ENCODE peak calls at places on chromosome 19, in nine cellular contexts. One of them, this sample, is unnamed.

GRCh38 chr19:49327878-49328544 is 3.0 kb upstream of the SLC6A16 start:
- DNase-seq in left ventricle myocardium inferior: no peak
- DNase-seq in RWPE2: no peak
- DNase-seq in epithelial cell of esophagus: peak
- DNase-seq in AG04450: no peak
- DNase-seq in fibroblast of mammary gland: peak
- DNase-seq in lower lobe of right lung: no peak
- DNase-seq in AG04449: no peak
- DNase-seq in astrocyte of the spinal cord: no peak
- DNase-seq in this sample: peak

GRCh38 chr19:18589380-18590272 is 1.0 kb downstream of the REX1BD start:
- DNase-seq in left ventricle myocardium inferior: peak
- DNase-seq in epithelial cell of esophagus: peak
- DNase-seq in AG04450: no peak
- DNase-seq in astrocyte of the spinal cord: peak
- DNase-seq in RWPE2: peak
- DNase-seq in AG04449: no peak
- DNase-seq in fibroblast of mammary gland: peak
- DNase-seq in lower lobe of right lung: peak
- DNase-seq in this sample: peak

GRCh38 chr19:47446534-47447469 is 24.9 kb downstream of the SLC8A2 start:
- DNase-seq in left ventricle myocardium inferior: no peak
- DNase-seq in AG04449: no peak
- DNase-seq in lower lobe of right lung: peak
- DNase-seq in AG04450: no peak
- DNase-seq in astrocyte of the spinal cord: no peak
- DNase-seq in RWPE2: peak
- DNase-seq in fibroblast of mammary gland: no peak
- DNase-seq in epithelial cell of esophagus: peak
- DNase-seq in this sample: no peak

GRCh38 chr19:1725100-1726064 is 27.9 kb upstream of the ONECUT3 start:
- DNase-seq in RWPE2: no peak
- DNase-seq in fibroblast of mammary gland: peak
- DNase-seq in astrocyte of the spinal cord: peak
- DNase-seq in lower lobe of right lung: no peak
- DNase-seq in epithelial cell of esophagus: peak
- DNase-seq in AG04449: no peak
- DNase-seq in AG04450: no peak
- DNase-seq in left ventricle myocardium inferior: peak
- DNase-seq in this sample: peak

GRCh38 chr19:2084993-2085720 is 11.0 kb downstream of the MOB3A start:
- DNase-seq in lower lobe of right lung: peak
- DNase-seq in astrocyte of the spinal cord: no peak
- DNase-seq in AG04450: no peak
- DNase-seq in RWPE2: no peak
- DNase-seq in left ventricle myocardium inferior: peak
- DNase-seq in epithelial cell of esophagus: peak
- DNase-seq in fibroblast of mammary gland: peak
- DNase-seq in AG04449: no peak
- DNase-seq in this sample: no peak

GRCh38 chr19:11194657-11195056 is 2.7 kb downstream of the KANK2 start:
- DNase-seq in RWPE2: no peak
- DNase-seq in fibroblast of mammary gland: no peak
- DNase-seq in astrocyte of the spinal cord: no peak
- DNase-seq in epithelial cell of esophagus: no peak
- DNase-seq in left ventricle myocardium inferior: no peak
- DNase-seq in lower lobe of right lung: no peak
- DNase-seq in AG04450: no peak
- DNase-seq in AG04449: no peak
- DNase-seq in this sample: no peak

GRCh38 chr19:797528-798414 is 519 bp downstream of the PTBP1 start:
- DNase-seq in lower lobe of right lung: peak
- DNase-seq in left ventricle myocardium inferior: peak
- DNase-seq in epithelial cell of esophagus: peak
- DNase-seq in astrocyte of the spinal cord: peak
- DNase-seq in AG04450: peak
- DNase-seq in fibroblast of mammary gland: peak
- DNase-seq in RWPE2: no peak
- DNase-seq in AG04449: peak
- DNase-seq in this sample: peak

GRCh38 chr19:38134538-38135149 is 89.4 kb downstream of the DPF1 start:
- DNase-seq in RWPE2: no peak
- DNase-seq in epithelial cell of esophagus: peak
- DNase-seq in AG04449: no peak
- DNase-seq in lower lobe of right lung: no peak
- DNase-seq in astrocyte of the spinal cord: peak
- DNase-seq in left ventricle myocardium inferior: no peak
- DNase-seq in fibroblast of mammary gland: peak
- DNase-seq in AG04450: no peak
- DNase-seq in this sample: peak

GRCh38 chr19:811511-812048 is 10.2 kb downstream of the PLPPR3 start:
- DNase-seq in lower lobe of right lung: no peak
- DNase-seq in fibroblast of mammary gland: no peak
- DNase-seq in left ventricle myocardium inferior: no peak
- DNase-seq in AG04449: no peak
- DNase-seq in astrocyte of the spinal cord: no peak
- DNase-seq in AG04450: no peak
- DNase-seq in epithelial cell of esophagus: no peak
- DNase-seq in RWPE2: no peak
- DNase-seq in this sample: no peak

GRCh38 chr19:1266818-1267440 is 2.2 kb upstream of the CIRBP start:
- DNase-seq in AG04450: no peak
- DNase-seq in left ventricle myocardium inferior: peak
- DNase-seq in fibroblast of mammary gland: no peak
- DNase-seq in astrocyte of the spinal cord: peak
- DNase-seq in RWPE2: no peak
- DNase-seq in epithelial cell of esophagus: peak
- DNase-seq in AG04449: no peak
- DNase-seq in lower lobe of right lung: peak
- DNase-seq in this sample: peak

GRCh38 chr19:36169084-36169760 is 17.0 kb upstream of the COX7A1 start:
- DNase-seq in epithelial cell of esophagus: no peak
- DNase-seq in astrocyte of the spinal cord: no peak
- DNase-seq in left ventricle myocardium inferior: no peak
- DNase-seq in AG04450: no peak
- DNase-seq in AG04449: no peak
- DNase-seq in RWPE2: no peak
- DNase-seq in lower lobe of right lung: no peak
- DNase-seq in fibroblast of mammary gland: no peak
- DNase-seq in this sample: no peak

GRCh38 chr19:35164418-35164817 is 9.9 kb downstream of the FXYD5 start:
- DNase-seq in left ventricle myocardium inferior: no peak
- DNase-seq in RWPE2: no peak
- DNase-seq in AG04450: no peak
- DNase-seq in AG04449: no peak
- DNase-seq in epithelial cell of esophagus: peak
- DNase-seq in astrocyte of the spinal cord: no peak
- DNase-seq in fibroblast of mammary gland: no peak
- DNase-seq in lower lobe of right lung: no peak
- DNase-seq in this sample: no peak

GRCh38 chr19:58543826-58544590 is at the start of gene TRIM28:
- DNase-seq in AG04449: peak
- DNase-seq in astrocyte of the spinal cord: peak
- DNase-seq in left ventricle myocardium inferior: peak
- DNase-seq in RWPE2: peak
- DNase-seq in AG04450: peak
- DNase-seq in fibroblast of mammary gland: peak
- DNase-seq in epithelial cell of esophagus: peak
- DNase-seq in lower lobe of right lung: peak
- DNase-seq in this sample: peak

GRCh38 chr19:2702170-2703076 is at the start of gene GNG7:
- DNase-seq in epithelial cell of esophagus: peak
- DNase-seq in left ventricle myocardium inferior: peak
- DNase-seq in AG04449: no peak
- DNase-seq in AG04450: no peak
- DNase-seq in astrocyte of the spinal cord: peak
- DNase-seq in RWPE2: peak
- DNase-seq in lower lobe of right lung: peak
- DNase-seq in fibroblast of mammary gland: peak
- DNase-seq in this sample: peak

GRCh38 chr19:2477732-2478191 is 1.8 kb downstream of the GADD45B start:
- DNase-seq in lower lobe of right lung: peak
- DNase-seq in AG04449: no peak
- DNase-seq in AG04450: no peak
- DNase-seq in RWPE2: no peak
- DNase-seq in left ventricle myocardium inferior: no peak
- DNase-seq in astrocyte of the spinal cord: peak
- DNase-seq in epithelial cell of esophagus: peak
- DNase-seq in fibroblast of mammary gland: peak
- DNase-seq in this sample: peak

GRCh38 chr19:1558552-1558951 is 9.6 kb downstream of the MEX3D start:
- DNase-seq in AG04449: no peak
- DNase-seq in epithelial cell of esophagus: no peak
- DNase-seq in fibroblast of mammary gland: no peak
- DNase-seq in astrocyte of the spinal cord: no peak
- DNase-seq in AG04450: no peak
- DNase-seq in RWPE2: no peak
- DNase-seq in left ventricle myocardium inferior: no peak
- DNase-seq in lower lobe of right lung: no peak
- DNase-seq in this sample: no peak

GRCh38 chr19:17513801-17514200 is 2.4 kb downstream of the PGLS start:
- DNase-seq in AG04449: no peak
- DNase-seq in fibroblast of mammary gland: no peak
- DNase-seq in AG04450: no peak
- DNase-seq in lower lobe of right lung: no peak
- DNase-seq in epithelial cell of esophagus: no peak
- DNase-seq in left ventricle myocardium inferior: no peak
- DNase-seq in RWPE2: no peak
- DNase-seq in astrocyte of the spinal cord: no peak
- DNase-seq in this sample: no peak

GRCh38 chr19:17512574-17512939 is 1.1 kb downstream of the PGLS start:
- DNase-seq in AG04449: no peak
- DNase-seq in AG04450: no peak
- DNase-seq in left ventricle myocardium inferior: no peak
- DNase-seq in epithelial cell of esophagus: no peak
- DNase-seq in astrocyte of the spinal cord: no peak
- DNase-seq in fibroblast of mammary gland: no peak
- DNase-seq in lower lobe of right lung: no peak
- DNase-seq in RWPE2: no peak
- DNase-seq in this sample: no peak

GRCh38 chr19:17510220-17510993 is 1.0 kb upstream of the PGLS start:
- DNase-seq in AG04449: no peak
- DNase-seq in AG04450: no peak
- DNase-seq in fibroblast of mammary gland: no peak
- DNase-seq in RWPE2: no peak
- DNase-seq in lower lobe of right lung: no peak
- DNase-seq in left ventricle myocardium inferior: no peak
- DNase-seq in astrocyte of the spinal cord: no peak
- DNase-seq in epithelial cell of esophagus: no peak
- DNase-seq in this sample: peak

GRCh38 chr19:17515408-17516149 is 4.1 kb downstream of the PGLS start:
- DNase-seq in AG04449: no peak
- DNase-seq in left ventricle myocardium inferior: no peak
- DNase-seq in AG04450: no peak
- DNase-seq in astrocyte of the spinal cord: no peak
- DNase-seq in RWPE2: no peak
- DNase-seq in lower lobe of right lung: no peak
- DNase-seq in fibroblast of mammary gland: no peak
- DNase-seq in epithelial cell of esophagus: no peak
- DNase-seq in this sample: no peak

GRCh38 chr19:17511724-17512573 is 500 bp downstream of the PGLS start:
- DNase-seq in astrocyte of the spinal cord: peak
- DNase-seq in epithelial cell of esophagus: peak
- DNase-seq in fibroblast of mammary gland: peak
- DNase-seq in AG04450: peak
- DNase-seq in AG04449: no peak
- DNase-seq in left ventricle myocardium inferior: peak
- DNase-seq in lower lobe of right lung: peak
- DNase-seq in RWPE2: peak
- DNase-seq in this sample: peak
- TF ChIP-seq CTCF in astrocyte of the spinal cord: no peak
- TF ChIP-seq CTCF in epithelial cell of esophagus: no peak
- TF ChIP-seq CTCF in fibroblast of mammary gland: peak
- TF ChIP-seq CTCF in AG04450: no peak
- TF ChIP-seq CTCF in AG04449: no peak
- TF ChIP-seq CTCF in left ventricle myocardium inferior: peak
- TF ChIP-seq CTCF in lower lobe of right lung: peak
- TF ChIP-seq CTCF in RWPE2: peak
- TF ChIP-seq CTCF in this sample: peak

GRCh38 chr19:51628153-51628939 is 1.9 kb downstream of the SIGLEC5 start:
- DNase-seq in epithelial cell of esophagus: no peak
- DNase-seq in astrocyte of the spinal cord: no peak
- DNase-seq in RWPE2: no peak
- DNase-seq in AG04449: no peak
- DNase-seq in fibroblast of mammary gland: no peak
- DNase-seq in lower lobe of right lung: no peak
- DNase-seq in left ventricle myocardium inferior: no peak
- DNase-seq in AG04450: no peak
- DNase-seq in this sample: no peak
- H3K4me3 ChIP-seq in epithelial cell of esophagus: no peak
- H3K4me3 ChIP-seq in astrocyte of the spinal cord: no peak
- H3K4me3 ChIP-seq in RWPE2: no peak
- H3K4me3 ChIP-seq in AG04449: no peak
- H3K4me3 ChIP-seq in fibroblast of mammary gland: no peak
- H3K4me3 ChIP-seq in lower lobe of right lung: no peak
- H3K4me3 ChIP-seq in left ventricle myocardium inferior: no peak
- H3K4me3 ChIP-seq in AG04450: no peak
- H3K4me3 ChIP-seq in this sample: no peak

GRCh38 chr19:19732579-19733501 is at the start of gene ZNF14:
- DNase-seq in RWPE2: peak
- DNase-seq in epithelial cell of esophagus: peak
- DNase-seq in astrocyte of the spinal cord: peak
- DNase-seq in lower lobe of right lung: peak
- DNase-seq in fibroblast of mammary gland: peak
- DNase-seq in AG04449: peak
- DNase-seq in left ventricle myocardium inferior: peak
- DNase-seq in AG04450: peak
- DNase-seq in this sample: peak
- TF ChIP-seq CTCF in RWPE2: no peak
- TF ChIP-seq CTCF in epithelial cell of esophagus: peak
- TF ChIP-seq CTCF in astrocyte of the spinal cord: peak
- TF ChIP-seq CTCF in lower lobe of right lung: no peak
- TF ChIP-seq CTCF in fibroblast of mammary gland: no peak
- TF ChIP-seq CTCF in AG04449: peak
- TF ChIP-seq CTCF in left ventricle myocardium inferior: peak
- TF ChIP-seq CTCF in AG04450: peak
- TF ChIP-seq CTCF in this sample: peak

DNA sequence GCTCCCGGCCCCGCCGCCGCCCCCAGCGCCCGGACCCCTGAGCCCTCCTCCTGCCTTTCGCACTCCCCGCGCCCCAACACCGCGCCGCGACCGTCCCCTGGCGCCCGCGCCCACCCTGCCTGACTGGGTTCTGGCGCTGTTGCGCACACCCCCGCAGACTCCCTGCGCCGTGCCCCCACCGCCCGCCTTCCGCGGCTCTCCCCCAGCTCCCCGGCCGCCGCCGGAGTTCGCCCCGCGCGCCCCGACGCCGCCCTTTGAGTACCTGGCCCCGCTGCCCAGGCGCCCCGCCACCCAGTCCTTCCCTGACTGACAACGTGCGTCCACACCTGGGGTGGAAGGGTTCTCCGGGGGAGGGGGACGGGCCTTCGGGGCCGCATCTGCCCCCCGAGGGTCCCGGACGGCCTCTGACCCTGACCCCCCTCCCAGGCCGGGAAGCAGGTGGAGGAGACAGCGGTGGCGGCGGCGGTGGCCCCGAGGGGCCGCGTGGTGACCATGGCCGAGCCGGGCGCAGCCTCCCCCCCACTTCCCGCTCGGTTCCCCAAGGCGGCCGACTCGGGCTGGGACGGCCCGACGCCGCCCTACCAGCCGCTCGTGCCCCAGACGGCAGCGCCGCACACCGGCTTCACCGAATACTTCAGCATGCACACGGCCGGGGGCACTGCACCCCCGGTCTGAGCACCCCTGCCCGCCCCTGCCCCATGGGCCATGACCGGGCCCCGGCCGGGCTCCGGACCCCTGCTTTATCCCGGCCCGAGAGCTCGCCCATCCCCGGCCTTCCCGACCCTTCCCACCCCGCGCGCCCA is 1.4 kb upstream of the MEGF8 start:
- DNase-seq in AG04449: no peak
- DNase-seq in epithelial cell of esophagus: no peak
- DNase-seq in fibroblast of mammary gland: no peak
- DNase-seq in astrocyte of the spinal cord: no peak
- DNase-seq in AG04450: no peak
- DNase-seq in RWPE2: no peak
- DNase-seq in left ventricle myocardium inferior: no peak
- DNase-seq in lower lobe of right lung: no peak
- DNase-seq in this sample: no peak
- H3K4me3 ChIP-seq in AG04449: no peak
- H3K4me3 ChIP-seq in epithelial cell of esophagus: no peak
- H3K4me3 ChIP-seq in fibroblast of mammary gland: no peak
- H3K4me3 ChIP-seq in astrocyte of the spinal cord: no peak
- H3K4me3 ChIP-seq in AG04450: no peak
- H3K4me3 ChIP-seq in RWPE2: peak
- H3K4me3 ChIP-seq in left ventricle myocardium inferior: peak
- H3K4me3 ChIP-seq in lower lobe of right lung: peak
- H3K4me3 ChIP-seq in this sample: no peak